ENCODE peak calls at places on chromosomes 4 and X, in nine cellular contexts. One of them, this sample, is unnamed.

GRCh38 chrX:123803331-123803983 is 56.4 kb upstream of the XIAP start:
- DNase-seq in Caki2: peak
- DNase-seq in hippocampal formation: no peak
- DNase-seq in RKO: peak
- DNase-seq in stimulated activated CD4-positive, alpha-beta T cell treated with anti-CD3 and anti-CD28 coated beads, Interleukin-4, amount 100 ng/mL, for 48 hours: no peak
- DNase-seq in globus pallidus: no peak
- DNase-seq in occipital lobe: no peak
- DNase-seq in anterior cingulate cortex: no peak
- DNase-seq in MCF 10A: peak
- DNase-seq in this sample: peak

GRCh38 chr4:138816883-138817282 is 198.7 kb upstream of the NOCT start:
- DNase-seq in Caki2: no peak
- DNase-seq in occipital lobe: no peak
- DNase-seq in MCF 10A: no peak
- DNase-seq in stimulated activated CD4-positive, alpha-beta T cell treated with anti-CD3 and anti-CD28 coated beads, Interleukin-4, amount 100 ng/mL, for 48 hours: no peak
- DNase-seq in hippocampal formation: no peak
- DNase-seq in anterior cingulate cortex: no peak
- DNase-seq in globus pallidus: no peak
- DNase-seq in RKO: no peak
- DNase-seq in this sample: no peak

GRCh38 chrX:7147431-7147977 is at the start of gene STS:
- DNase-seq in globus pallidus: peak
- DNase-seq in occipital lobe: peak
- DNase-seq in stimulated activated CD4-positive, alpha-beta T cell treated with anti-CD3 and anti-CD28 coated beads, Interleukin-4, amount 100 ng/mL, for 48 hours: peak
- DNase-seq in Caki2: peak
- DNase-seq in MCF 10A: no peak
- DNase-seq in RKO: peak
- DNase-seq in hippocampal formation: peak
- DNase-seq in anterior cingulate cortex: peak
- DNase-seq in this sample: no peak

GRCh38 chr4:26861434-26862186 is 969 bp downstream of the STIM2 start:
- DNase-seq in stimulated activated CD4-positive, alpha-beta T cell treated with anti-CD3 and anti-CD28 coated beads, Interleukin-4, amount 100 ng/mL, for 48 hours: peak
- DNase-seq in globus pallidus: peak
- DNase-seq in anterior cingulate cortex: peak
- DNase-seq in MCF 10A: peak
- DNase-seq in Caki2: peak
- DNase-seq in hippocampal formation: peak
- DNase-seq in occipital lobe: peak
- DNase-seq in RKO: peak
- DNase-seq in this sample: peak

GRCh38 chr4:3346146-3346545 is 53.3 kb downstream of the RGS12 start:
- DNase-seq in stimulated activated CD4-positive, alpha-beta T cell treated with anti-CD3 and anti-CD28 coated beads, Interleukin-4, amount 100 ng/mL, for 48 hours: no peak
- DNase-seq in globus pallidus: peak
- DNase-seq in MCF 10A: peak
- DNase-seq in Caki2: peak
- DNase-seq in hippocampal formation: no peak
- DNase-seq in RKO: peak
- DNase-seq in occipital lobe: no peak
- DNase-seq in anterior cingulate cortex: no peak
- DNase-seq in this sample: peak

GRCh38 chrX:103398321-103398937 is 22.1 kb downstream of the BEX3 start:
- DNase-seq in MCF 10A: peak
- DNase-seq in Caki2: peak
- DNase-seq in RKO: peak
- DNase-seq in globus pallidus: no peak
- DNase-seq in hippocampal formation: no peak
- DNase-seq in stimulated activated CD4-positive, alpha-beta T cell treated with anti-CD3 and anti-CD28 coated beads, Interleukin-4, amount 100 ng/mL, for 48 hours: no peak
- DNase-seq in occipital lobe: no peak
- DNase-seq in anterior cingulate cortex: no peak
- DNase-seq in this sample: peak

GRCh38 chrX:107776649-107777535 is 641 bp upstream of the NCBP2L start:
- DNase-seq in globus pallidus: peak
- DNase-seq in anterior cingulate cortex: peak
- DNase-seq in stimulated activated CD4-positive, alpha-beta T cell treated with anti-CD3 and anti-CD28 coated beads, Interleukin-4, amount 100 ng/mL, for 48 hours: peak
- DNase-seq in Caki2: peak
- DNase-seq in MCF 10A: peak
- DNase-seq in RKO: peak
- DNase-seq in hippocampal formation: peak
- DNase-seq in occipital lobe: peak
- DNase-seq in this sample: peak

GRCh38 chrX:13398073-13398823 is 78.4 kb upstream of the ATXN3L start:
- DNase-seq in anterior cingulate cortex: no peak
- DNase-seq in occipital lobe: no peak
- DNase-seq in stimulated activated CD4-positive, alpha-beta T cell treated with anti-CD3 and anti-CD28 coated beads, Interleukin-4, amount 100 ng/mL, for 48 hours: no peak
- DNase-seq in hippocampal formation: no peak
- DNase-seq in globus pallidus: no peak
- DNase-seq in Caki2: peak
- DNase-seq in RKO: peak
- DNase-seq in MCF 10A: peak
- DNase-seq in this sample: no peak

GRCh38 chr4:6386091-6386490 is 86.3 kb downstream of the PPP2R2C start:
- DNase-seq in globus pallidus: no peak
- DNase-seq in anterior cingulate cortex: no peak
- DNase-seq in occipital lobe: no peak
- DNase-seq in hippocampal formation: no peak
- DNase-seq in stimulated activated CD4-positive, alpha-beta T cell treated with anti-CD3 and anti-CD28 coated beads, Interleukin-4, amount 100 ng/mL, for 48 hours: no peak
- DNase-seq in MCF 10A: no peak
- DNase-seq in Caki2: no peak
- DNase-seq in RKO: no peak
- DNase-seq in this sample: no peak

GRCh38 chrX:44265559-44265958 is 77.9 kb downstream of the EFHC2 start:
- DNase-seq in RKO: no peak
- DNase-seq in anterior cingulate cortex: no peak
- DNase-seq in occipital lobe: no peak
- DNase-seq in hippocampal formation: no peak
- DNase-seq in globus pallidus: no peak
- DNase-seq in stimulated activated CD4-positive, alpha-beta T cell treated with anti-CD3 and anti-CD28 coated beads, Interleukin-4, amount 100 ng/mL, for 48 hours: no peak
- DNase-seq in MCF 10A: no peak
- DNase-seq in Caki2: no peak
- DNase-seq in this sample: no peak

GRCh38 chrX:94662665-94663064 is 988.7 kb downstream of the FAM133A start:
- DNase-seq in globus pallidus: no peak
- DNase-seq in stimulated activated CD4-positive, alpha-beta T cell treated with anti-CD3 and anti-CD28 coated beads, Interleukin-4, amount 100 ng/mL, for 48 hours: no peak
- DNase-seq in anterior cingulate cortex: no peak
- DNase-seq in RKO: peak
- DNase-seq in MCF 10A: peak
- DNase-seq in Caki2: no peak
- DNase-seq in occipital lobe: no peak
- DNase-seq in hippocampal formation: no peak
- DNase-seq in this sample: no peak

GRCh38 chr4:47209833-47210232 is 178.5 kb downstream of the GABRB1 start:
- DNase-seq in globus pallidus: no peak
- DNase-seq in stimulated activated CD4-positive, alpha-beta T cell treated with anti-CD3 and anti-CD28 coated beads, Interleukin-4, amount 100 ng/mL, for 48 hours: no peak
- DNase-seq in occipital lobe: no peak
- DNase-seq in MCF 10A: peak
- DNase-seq in Caki2: peak
- DNase-seq in hippocampal formation: no peak
- DNase-seq in RKO: peak
- DNase-seq in anterior cingulate cortex: no peak
- DNase-seq in this sample: no peak

GRCh38 chr4:139562067-139562684 is 6.2 kb upstream of the SETD7 start:
- DNase-seq in globus pallidus: no peak
- DNase-seq in stimulated activated CD4-positive, alpha-beta T cell treated with anti-CD3 and anti-CD28 coated beads, Interleukin-4, amount 100 ng/mL, for 48 hours: no peak
- DNase-seq in anterior cingulate cortex: no peak
- DNase-seq in hippocampal formation: no peak
- DNase-seq in Caki2: no peak
- DNase-seq in occipital lobe: no peak
- DNase-seq in RKO: no peak
- DNase-seq in MCF 10A: no peak
- DNase-seq in this sample: no peak

GRCh38 chr4:111923786-111924185 is 221.5 kb upstream of the FAM241A start:
- DNase-seq in Caki2: no peak
- DNase-seq in stimulated activated CD4-positive, alpha-beta T cell treated with anti-CD3 and anti-CD28 coated beads, Interleukin-4, amount 100 ng/mL, for 48 hours: no peak
- DNase-seq in occipital lobe: no peak
- DNase-seq in globus pallidus: no peak
- DNase-seq in hippocampal formation: no peak
- DNase-seq in RKO: peak
- DNase-seq in anterior cingulate cortex: no peak
- DNase-seq in MCF 10A: no peak
- DNase-seq in this sample: no peak

GRCh38 chr4:69524708-69525107 is 29.0 kb upstream of the UGT2B4 start:
- DNase-seq in MCF 10A: no peak
- DNase-seq in stimulated activated CD4-positive, alpha-beta T cell treated with anti-CD3 and anti-CD28 coated beads, Interleukin-4, amount 100 ng/mL, for 48 hours: no peak
- DNase-seq in anterior cingulate cortex: no peak
- DNase-seq in hippocampal formation: no peak
- DNase-seq in globus pallidus: no peak
- DNase-seq in Caki2: no peak
- DNase-seq in occipital lobe: no peak
- DNase-seq in RKO: no peak
- DNase-seq in this sample: no peak

GRCh38 chrX:124679199-124679598 is 332.8 kb downstream of the SH2D1A start:
- DNase-seq in MCF 10A: no peak
- DNase-seq in stimulated activated CD4-positive, alpha-beta T cell treated with anti-CD3 and anti-CD28 coated beads, Interleukin-4, amount 100 ng/mL, for 48 hours: no peak
- DNase-seq in hippocampal formation: no peak
- DNase-seq in Caki2: no peak
- DNase-seq in anterior cingulate cortex: no peak
- DNase-seq in RKO: no peak
- DNase-seq in occipital lobe: no peak
- DNase-seq in globus pallidus: no peak
- DNase-seq in this sample: no peak

GRCh38 chr4:40212674-40213504 is 16.1 kb downstream of the RHOH start:
- DNase-seq in stimulated activated CD4-positive, alpha-beta T cell treated with anti-CD3 and anti-CD28 coated beads, Interleukin-4, amount 100 ng/mL, for 48 hours: no peak
- DNase-seq in anterior cingulate cortex: no peak
- DNase-seq in occipital lobe: no peak
- DNase-seq in Caki2: no peak
- DNase-seq in globus pallidus: no peak
- DNase-seq in RKO: no peak
- DNase-seq in MCF 10A: no peak
- DNase-seq in hippocampal formation: no peak
- DNase-seq in this sample: no peak

GRCh38 chrX:54045563-54046228 is 1.4 kb upstream of the PHF8 start:
- DNase-seq in globus pallidus: no peak
- DNase-seq in anterior cingulate cortex: no peak
- DNase-seq in stimulated activated CD4-positive, alpha-beta T cell treated with anti-CD3 and anti-CD28 coated beads, Interleukin-4, amount 100 ng/mL, for 48 hours: no peak
- DNase-seq in RKO: no peak
- DNase-seq in occipital lobe: no peak
- DNase-seq in Caki2: peak
- DNase-seq in MCF 10A: no peak
- DNase-seq in hippocampal formation: no peak
- DNase-seq in this sample: peak

GRCh38 chr4:87219648-87220093 is 747 bp downstream of the KLHL8 start:
- DNase-seq in MCF 10A: peak
- DNase-seq in hippocampal formation: peak
- DNase-seq in stimulated activated CD4-positive, alpha-beta T cell treated with anti-CD3 and anti-CD28 coated beads, Interleukin-4, amount 100 ng/mL, for 48 hours: peak
- DNase-seq in globus pallidus: peak
- DNase-seq in anterior cingulate cortex: peak
- DNase-seq in RKO: peak
- DNase-seq in Caki2: no peak
- DNase-seq in occipital lobe: peak
- DNase-seq in this sample: peak

GRCh38 chr4:130172156-130172555 is 1076.2 kb downstream of the C4orf33 start:
- DNase-seq in hippocampal formation: no peak
- DNase-seq in occipital lobe: no peak
- DNase-seq in MCF 10A: peak
- DNase-seq in RKO: peak
- DNase-seq in globus pallidus: no peak
- DNase-seq in Caki2: no peak
- DNase-seq in anterior cingulate cortex: no peak
- DNase-seq in stimulated activated CD4-positive, alpha-beta T cell treated with anti-CD3 and anti-CD28 coated beads, Interleukin-4, amount 100 ng/mL, for 48 hours: no peak
- DNase-seq in this sample: no peak

GRCh38 chrX:721354-721753 is 90.8 kb downstream of the SHOX start:
- DNase-seq in Caki2: no peak
- DNase-seq in RKO: no peak
- DNase-seq in globus pallidus: no peak
- DNase-seq in occipital lobe: no peak
- DNase-seq in anterior cingulate cortex: no peak
- DNase-seq in hippocampal formation: no peak
- DNase-seq in stimulated activated CD4-positive, alpha-beta T cell treated with anti-CD3 and anti-CD28 coated beads, Interleukin-4, amount 100 ng/mL, for 48 hours: no peak
- DNase-seq in MCF 10A: no peak
- DNase-seq in this sample: no peak

GRCh38 chr4:107643021-107643420 is 77.0 kb downstream of the PAPSS1 start:
- DNase-seq in globus pallidus: no peak
- DNase-seq in hippocampal formation: no peak
- DNase-seq in MCF 10A: no peak
- DNase-seq in anterior cingulate cortex: no peak
- DNase-seq in RKO: no peak
- DNase-seq in stimulated activated CD4-positive, alpha-beta T cell treated with anti-CD3 and anti-CD28 coated beads, Interleukin-4, amount 100 ng/mL, for 48 hours: no peak
- DNase-seq in Caki2: no peak
- DNase-seq in occipital lobe: no peak
- DNase-seq in this sample: peak

GRCh38 chr4:147530723-147531122 is 49.8 kb downstream of the EDNRA start:
- DNase-seq in Caki2: no peak
- DNase-seq in hippocampal formation: no peak
- DNase-seq in anterior cingulate cortex: no peak
- DNase-seq in globus pallidus: no peak
- DNase-seq in occipital lobe: no peak
- DNase-seq in stimulated activated CD4-positive, alpha-beta T cell treated with anti-CD3 and anti-CD28 coated beads, Interleukin-4, amount 100 ng/mL, for 48 hours: no peak
- DNase-seq in MCF 10A: no peak
- DNase-seq in RKO: no peak
- DNase-seq in this sample: no peak

GRCh38 chr4:90542216-90542615 is 415.0 kb downstream of the CCSER1 start:
- DNase-seq in stimulated activated CD4-positive, alpha-beta T cell treated with anti-CD3 and anti-CD28 coated beads, Interleukin-4, amount 100 ng/mL, for 48 hours: no peak
- DNase-seq in globus pallidus: no peak
- DNase-seq in hippocampal formation: no peak
- DNase-seq in occipital lobe: no peak
- DNase-seq in Caki2: no peak
- DNase-seq in RKO: no peak
- DNase-seq in MCF 10A: no peak
- DNase-seq in anterior cingulate cortex: no peak
- DNase-seq in this sample: no peak

GRCh38 chrX:12881914-12882313 is 15.0 kb downstream of the TLR7 start:
- DNase-seq in MCF 10A: no peak
- DNase-seq in Caki2: no peak
- DNase-seq in stimulated activated CD4-positive, alpha-beta T cell treated with anti-CD3 and anti-CD28 coated beads, Interleukin-4, amount 100 ng/mL, for 48 hours: no peak
- DNase-seq in RKO: no peak
- DNase-seq in globus pallidus: no peak
- DNase-seq in anterior cingulate cortex: no peak
- DNase-seq in occipital lobe: no peak
- DNase-seq in hippocampal formation: no peak
- DNase-seq in this sample: peak

GRCh38 chrX:14491689-14492088 is 37.6 kb upstream of the GLRA2 start:
- DNase-seq in stimulated activated CD4-positive, alpha-beta T cell treated with anti-CD3 and anti-CD28 coated beads, Interleukin-4, amount 100 ng/mL, for 48 hours: no peak
- DNase-seq in RKO: no peak
- DNase-seq in globus pallidus: no peak
- DNase-seq in Caki2: peak
- DNase-seq in MCF 10A: no peak
- DNase-seq in anterior cingulate cortex: no peak
- DNase-seq in occipital lobe: no peak
- DNase-seq in hippocampal formation: no peak
- DNase-seq in this sample: no peak

GRCh38 chr4:25308761-25309160 is 3.8 kb upstream of the ZCCHC4 start:
- DNase-seq in globus pallidus: no peak
- DNase-seq in Caki2: no peak
- DNase-seq in stimulated activated CD4-positive, alpha-beta T cell treated with anti-CD3 and anti-CD28 coated beads, Interleukin-4, amount 100 ng/mL, for 48 hours: no peak
- DNase-seq in anterior cingulate cortex: no peak
- DNase-seq in hippocampal formation: no peak
- DNase-seq in occipital lobe: no peak
- DNase-seq in RKO: no peak
- DNase-seq in MCF 10A: no peak
- DNase-seq in this sample: no peak

GRCh38 chr4:16765549-16765948 is 132.9 kb downstream of the LDB2 start:
- DNase-seq in RKO: no peak
- DNase-seq in globus pallidus: no peak
- DNase-seq in anterior cingulate cortex: no peak
- DNase-seq in MCF 10A: no peak
- DNase-seq in Caki2: no peak
- DNase-seq in stimulated activated CD4-positive, alpha-beta T cell treated with anti-CD3 and anti-CD28 coated beads, Interleukin-4, amount 100 ng/mL, for 48 hours: no peak
- DNase-seq in hippocampal formation: no peak
- DNase-seq in occipital lobe: no peak
- DNase-seq in this sample: no peak

GRCh38 chrX:134623293-134624045 is 34.8 kb downstream of the PLAC1 start:
- DNase-seq in MCF 10A: no peak
- DNase-seq in occipital lobe: no peak
- DNase-seq in stimulated activated CD4-positive, alpha-beta T cell treated with anti-CD3 and anti-CD28 coated beads, Interleukin-4, amount 100 ng/mL, for 48 hours: no peak
- DNase-seq in Caki2: no peak
- DNase-seq in hippocampal formation: no peak
- DNase-seq in RKO: no peak
- DNase-seq in anterior cingulate cortex: no peak
- DNase-seq in globus pallidus: no peak
- DNase-seq in this sample: no peak

GRCh38 chrX:63514575-63514967 is 163.4 kb upstream of the SPIN4 start:
- DNase-seq in hippocampal formation: no peak
- DNase-seq in stimulated activated CD4-positive, alpha-beta T cell treated with anti-CD3 and anti-CD28 coated beads, Interleukin-4, amount 100 ng/mL, for 48 hours: no peak
- DNase-seq in occipital lobe: no peak
- DNase-seq in globus pallidus: no peak
- DNase-seq in MCF 10A: no peak
- DNase-seq in RKO: no peak
- DNase-seq in anterior cingulate cortex: no peak
- DNase-seq in Caki2: no peak
- DNase-seq in this sample: no peak

GRCh38 chr4:21948347-21949072 is at the start of gene KCNIP4:
- DNase-seq in globus pallidus: no peak
- DNase-seq in hippocampal formation: no peak
- DNase-seq in anterior cingulate cortex: peak
- DNase-seq in stimulated activated CD4-positive, alpha-beta T cell treated with anti-CD3 and anti-CD28 coated beads, Interleukin-4, amount 100 ng/mL, for 48 hours: peak
- DNase-seq in Caki2: no peak
- DNase-seq in MCF 10A: no peak
- DNase-seq in occipital lobe: no peak
- DNase-seq in RKO: no peak
- DNase-seq in this sample: no peak

This sample was measured in MV-4-11.